ENCODE peak calls at places on chromosomes 2 and 18, in eight cellular contexts. R is fibroblast of lung, H is A549, E is mesenchymal stem cell, O is neuronal stem cell, K is IMR-90, G is HepG2, B is GM23248. N is an unnamed sample. For H3K4me1, the result is how much of the 10 kb centered on the place peaks cover.

GRCh38 chr2:86807462-86808275 is 17.0 kb upstream of the CD8A start:
- DNase-seq in R (peak), H (peak), O (no peak), G (peak), E (peak), B (peak), K (no peak), N (peak)

GRCh38 chr2:7427293-7428060 is 510.3 kb downstream of the RNF144A start:
- DNase-seq in G (peak), B (peak), O (peak), H (peak), E (peak), R (peak), K (peak), N (no peak)

GRCh38 chr2:239186958-239187357 is 213.9 kb downstream of the HDAC4 start:
- DNase-seq in O (no peak), B (no peak), R (no peak), H (no peak), E (no peak), G (no peak), K (no peak), N (no peak)

GRCh38 chr18:6610436-6610835 is 119.1 kb upstream of the ARHGAP28 start:
- DNase-seq in O (no peak), R (peak), B (no peak), E (no peak), G (no peak), H (no peak), K (no peak), N (no peak)

GRCh38 chr2:48694143-48694542 is 61.4 kb downstream of the LHCGR start:
- DNase-seq in O (peak), E (peak), B (peak), R (no peak), K (peak), H (no peak), G (peak), N (no peak)

GRCh38 chr2:112685167-112685884 is 35.5 kb upstream of the NT5DC4 start:
- DNase-seq in G (no peak), R (no peak), E (no peak), O (no peak), K (no peak), B (no peak), H (peak), N (no peak)

GRCh38 chr2:86015006-86015405 is 90.7 kb downstream of the POLR1A start:
- DNase-seq in G (no peak), B (no peak), O (no peak), H (no peak), E (no peak), K (no peak), R (no peak), N (no peak)

GRCh38 chr2:214382229-214382628 is 28.6 kb upstream of the VWC2L start:
- DNase-seq in H (no peak), B (no peak), G (no peak), K (peak), R (no peak), E (no peak), O (no peak), N (no peak)

GRCh38 chr2:88671786-88672427 is 19.6 kb upstream of the RPIA start:
- DNase-seq in G (peak), E (peak), H (peak), R (peak), B (peak), K (peak), O (peak), N (peak)

GRCh38 chr2:186695081-186695756 is 1.4 kb downstream of the FAM171B start:
- DNase-seq in R (peak), O (no peak), H (no peak), B (peak), G (no peak), K (peak), E (peak), N (no peak)

GRCh38 chr2:188426121-188426520 is 134.4 kb downstream of the GULP1 start:
- DNase-seq in B (no peak), E (no peak), K (no peak), G (no peak), R (no peak), O (no peak), H (no peak), N (no peak)

GRCh38 chr2:230930928-230931555 is 6.0 kb upstream of the GPR55 start:
- DNase-seq in H (no peak), B (no peak), G (no peak), R (no peak), K (no peak), O (no peak), E (no peak), N (no peak)

GRCh38 chr2:101976887-101977286 is 14.9 kb upstream of the IL1R2 start:
- DNase-seq in O (no peak), R (no peak), H (no peak), B (no peak), G (no peak), E (no peak), K (no peak), N (no peak)

GRCh38 chr2:46379213-46380037 is 82.2 kb downstream of the EPAS1 start:
- DNase-seq in E (peak), B (no peak), K (peak), R (peak), G (no peak), O (no peak), H (no peak), N (no peak)

GRCh38 chr2:86037795-86038192 is 67.9 kb downstream of the POLR1A start:
- DNase-seq in O (no peak), E (no peak), H (no peak), K (no peak), R (no peak), G (no peak), B (peak), N (no peak)

GRCh38 chr2:30218814-30219213 is 12.5 kb upstream of the LBH start:
- DNase-seq in K (no peak), H (no peak), B (no peak), R (no peak), O (no peak), E (no peak), G (no peak), N (peak)

GRCh38 chr2:66587216-66587615 is 152.3 kb downstream of the MEIS1 start:
- DNase-seq in G (peak), K (peak), B (peak), O (no peak), R (no peak), E (no peak), H (peak), N (peak)

GRCh38 chr18:21264651-21265050 is 22.6 kb downstream of the GREB1L start:
- DNase-seq in H (no peak), O (peak), R (peak), K (no peak), B (peak), G (peak), E (no peak), N (peak)

GRCh38 chr18:48942086-48942485 is 8.7 kb downstream of the SMAD7 start:
- DNase-seq in B (peak), K (no peak), E (no peak), O (no peak), H (no peak), R (no peak), G (no peak), N (no peak)
- H3K4me1 ChIP-seq in B (half or more), K (half or more), E (half or more), O (under half), H (half or more), R (half or more), G (half or more), N (half or more)

GRCh38 chr18:77052297-77052645 is 80.3 kb downstream of the MBP start:
- DNase-seq in K (no peak), E (no peak), O (no peak), H (no peak), R (no peak), G (no peak), B (no peak), N (no peak)

GRCh38 chr18:77054288-77054605 is 78.3 kb downstream of the MBP start:
- DNase-seq in B (no peak), O (no peak), R (no peak), G (no peak), K (no peak), H (no peak), E (no peak), N (no peak)

GRCh38 chr18:77053616-77054287 is 78.8 kb downstream of the MBP start:
- DNase-seq in B (no peak), O (no peak), K (no peak), G (no peak), H (no peak), E (no peak), R (no peak), N (no peak)

GRCh38 chr18:77051581-77052296 is 80.8 kb downstream of the MBP start:
- DNase-seq in G (no peak), B (no peak), K (no peak), H (no peak), O (no peak), E (no peak), R (no peak), N (no peak)

DNA sequence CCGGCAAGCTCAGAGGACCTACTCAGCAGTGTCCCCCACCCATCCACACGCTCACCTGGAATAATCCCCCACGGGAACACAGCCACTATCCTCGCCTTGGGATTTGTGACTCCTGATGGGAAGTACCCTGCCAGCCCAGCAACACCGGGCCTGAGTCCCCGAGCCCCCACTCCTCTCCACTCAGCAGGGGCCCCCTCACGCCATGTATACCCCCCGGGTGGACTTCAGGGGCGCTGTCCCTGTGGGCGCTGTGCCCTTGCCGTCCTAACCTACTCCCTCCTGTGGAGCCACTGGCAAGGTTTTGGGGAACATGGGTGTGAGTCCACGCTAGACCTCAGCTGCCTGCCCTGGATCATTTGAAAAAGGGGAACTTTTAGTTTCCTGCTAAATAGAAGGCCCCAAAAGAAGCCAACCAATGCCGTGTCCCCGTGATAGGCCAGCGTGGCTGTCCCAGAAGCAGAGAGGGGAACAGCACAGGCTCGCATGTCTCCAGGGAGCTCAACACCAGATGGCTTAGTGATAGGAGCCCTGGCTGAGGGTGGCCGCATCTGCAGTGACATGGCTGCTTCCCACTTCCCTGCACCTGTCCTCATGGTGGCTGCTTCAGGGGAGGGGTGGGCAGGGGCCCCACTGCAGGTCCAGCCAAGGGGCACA is 79.8 kb downstream of the MBP start:
- DNase-seq in O (no peak), H (no peak), G (no peak), E (no peak), R (no peak), K (no peak), B (no peak), N (no peak)
- H3K4me2 ChIP-seq in O (no peak), H (no peak), G (no peak), E (no peak), R (no peak), K (no peak), B (no peak), N (no peak)

GRCh38 chr2:219251656-219252055 is 1.4 kb upstream of the TUBA4B start:
- DNase-seq in O (no peak), E (peak), R (no peak), K (no peak), B (peak), G (no peak), H (no peak), N (no peak)
- H3K4me1 ChIP-seq in O (under half), E (half or more), R (under half), K (under half), B (under half), G (half or more), H (half or more), N (half or more)

GRCh38 chr2:60873381-60873780 is 8.0 kb upstream of the REL start:
- DNase-seq in B (no peak), R (no peak), K (no peak), E (no peak), O (no peak), G (no peak), H (no peak), N (no peak)
- H3K4me2 ChIP-seq in B (no peak), R (no peak), K (no peak), E (no peak), O (no peak), G (no peak), H (no peak), N (no peak)

GRCh38 chr2:25411281-25411680 is 69.6 kb upstream of the DNMT3A start:
- DNase-seq in O (no peak), B (no peak), K (no peak), H (no peak), E (no peak), G (no peak), R (no peak), N (no peak)

GRCh38 chr2:25409468-25409867 is 67.7 kb upstream of the DNMT3A start:
- DNase-seq in B (no peak), K (no peak), G (no peak), R (no peak), O (no peak), E (no peak), H (no peak), N (no peak)

GRCh38 chr2:25411753-25412152 is 70.0 kb upstream of the DNMT3A start:
- DNase-seq in O (no peak), E (no peak), K (no peak), R (no peak), G (no peak), H (no peak), B (no peak), N (no peak)

GRCh38 chr2:25410370-25410769 is 68.6 kb upstream of the DNMT3A start:
- DNase-seq in E (no peak), K (no peak), B (no peak), R (no peak), O (no peak), H (no peak), G (no peak), N (no peak)

DNA sequence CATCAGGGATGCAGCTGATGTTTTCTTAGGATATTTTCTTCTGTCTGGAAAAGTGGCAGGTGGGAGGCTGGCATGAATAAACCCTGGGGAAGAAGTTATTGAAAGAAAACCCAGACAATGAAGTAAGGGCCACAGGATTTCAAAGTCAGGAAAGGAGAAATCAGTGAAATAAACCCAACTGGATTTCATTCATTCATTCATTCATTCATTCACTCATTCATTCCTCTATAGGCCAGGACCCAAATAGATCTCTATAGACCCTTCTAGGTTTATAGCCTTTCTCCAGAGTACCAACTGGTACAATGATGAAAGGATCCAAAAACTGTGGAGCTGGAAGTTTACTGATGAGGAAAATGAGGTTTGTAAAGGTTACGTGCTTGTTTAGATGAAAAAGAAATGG is 67.3 kb upstream of the DNMT3A start:
- DNase-seq in H (no peak), E (no peak), O (no peak), B (no peak), K (no peak), G (no peak), R (no peak), N (no peak)
- H3K4me1 ChIP-seq in H (under half), E (under half), O (under half), B (under half), K (under half), G (under half), R (under half), N (under half)

GRCh38 chr2:37581433-37581832 is 90.0 kb downstream of the CDC42EP3 start:
- DNase-seq in B (no peak), G (no peak), O (no peak), K (no peak), H (no peak), R (no peak), E (peak), N (no peak)
- H3K4me2 ChIP-seq in B (no peak), G (no peak), O (no peak), K (no peak), H (no peak), R (no peak), E (no peak), N (no peak)

N was measured in PC-9.